ENCODE peak calls at places on chromosomes 7 and 10, in six cellular contexts. H is OCI-LY7; Q is dorsolateral prefrontal cortex; L is astrocyte of the spinal cord; K is fibroblast of lung; B is CD8-positive, alpha-beta T cell. U is an unnamed sample.

GRCh38 chr10:12130237-12130872 is 878 bp downstream of the SEC61A2 start:
- DNase-seq in H (peak), B (peak), Q (peak), L (peak), K (peak), U (no peak)

GRCh38 chr10:63429280-63429679 is 36.5 kb downstream of the JMJD1C start:
- DNase-seq in Q (no peak), L (peak), H (no peak), B (no peak), K (peak), U (no peak)

GRCh38 chr7:153002164-153002563 is 242.6 kb downstream of the ACTR3B start:
- DNase-seq in K (no peak), B (no peak), L (no peak), H (no peak), Q (no peak), U (no peak)

GRCh38 chr10:72158174-72158573 is 57.6 kb upstream of the ANAPC16 start:
- DNase-seq in Q (peak), H (no peak), B (no peak), L (no peak), K (no peak), U (no peak)

GRCh38 chr10:124508070-124508667 is 46.5 kb downstream of the LHPP start:
- DNase-seq in B (no peak), K (no peak), L (no peak), Q (no peak), H (peak), U (no peak)

GRCh38 chr7:111587715-111588433 is 25.6 kb upstream of the IMMP2L start:
- DNase-seq in Q (no peak), H (no peak), B (no peak), K (peak), L (peak), U (no peak)

GRCh38 chr7:64541438-64542359 is 21.2 kb downstream of the ZNF680 start:
- DNase-seq in K (peak), H (no peak), B (no peak), L (peak), Q (no peak), U (no peak)

GRCh38 chr10:62625484-62625883 is 179.0 kb upstream of the ADO start:
- DNase-seq in L (no peak), Q (no peak), K (no peak), H (no peak), B (no peak), U (no peak)

GRCh38 chr7:114478384-114478783 is 63.8 kb downstream of the FOXP2 start:
- DNase-seq in L (peak), H (no peak), B (no peak), K (peak), Q (no peak), U (no peak)

GRCh38 chr10:77274046-77274795 is 363.4 kb downstream of the KCNMA1 start:
- DNase-seq in H (no peak), K (peak), L (no peak), Q (no peak), B (no peak), U (no peak)

GRCh38 chr10:10967502-10967901 is 50.2 kb upstream of the CELF2 start:
- DNase-seq in Q (no peak), K (no peak), H (no peak), B (no peak), L (no peak), U (no peak)

GRCh38 chr7:27148031-27148775 is 629 bp upstream of the HOXA6 start:
- DNase-seq in B (no peak), K (peak), L (peak), Q (no peak), H (no peak), U (peak)

GRCh38 chr10:91328320-91328984 is 81.7 kb upstream of the HECTD2 start:
- DNase-seq in Q (no peak), B (no peak), L (no peak), K (no peak), H (no peak), U (no peak)

GRCh38 chr7:157139142-157140117 is 704 bp downstream of the UBE3C start:
- DNase-seq in L (peak), Q (peak), H (peak), B (peak), K (peak), U (peak)

GRCh38 chr10:48455392-48456151 is 149.1 kb downstream of the MAPK8 start:
- DNase-seq in B (no peak), K (no peak), Q (no peak), H (no peak), L (no peak), U (no peak)

GRCh38 chr10:43065761-43066160 is 11.1 kb upstream of the RET start:
- DNase-seq in H (no peak), K (no peak), B (no peak), L (no peak), Q (no peak), U (no peak)

GRCh38 chr10:4316166-4316810 is 509.7 kb upstream of the AKR1E2 start:
- DNase-seq in K (peak), B (no peak), Q (no peak), L (peak), H (no peak), U (no peak)

GRCh38 chr7:74203157-74203556 is 6.6 kb upstream of the LAT2 start:
- DNase-seq in Q (no peak), K (peak), B (no peak), H (no peak), L (peak), U (no peak)

GRCh38 chr10:70169661-70170364 is 501 bp downstream of the SAR1A start:
- DNase-seq in B (no peak), L (no peak), Q (no peak), K (peak), H (peak), U (no peak)

GRCh38 chr10:132637477-132638129 is 100.0 kb downstream of the INPP5A start:
- DNase-seq in B (no peak), Q (no peak), K (peak), H (peak), L (peak), U (no peak)

GRCh38 chr10:27390681-27391080 is 113.4 kb upstream of the RAB18 start:
- DNase-seq in B (no peak), L (peak), H (no peak), K (peak), Q (no peak), U (no peak)

GRCh38 chr7:149865437-149865836 is 8.3 kb upstream of the ATP6V0E2 start:
- DNase-seq in B (peak), H (peak), Q (no peak), K (no peak), L (no peak), U (no peak)

GRCh38 chr10:14603539-14604102 is 171.1 kb downstream of the FAM107B start:
- DNase-seq in Q (no peak), H (peak), K (no peak), L (no peak), B (no peak), U (peak)

GRCh38 chr10:126904807-126905686 is at the start of gene DOCK1:
- DNase-seq in K (peak), L (peak), B (no peak), H (no peak), Q (no peak), U (peak)

GRCh38 chr10:5624701-5625100 is 41.7 kb downstream of the ASB13 start:
- DNase-seq in H (no peak), K (no peak), B (no peak), Q (no peak), L (no peak), U (no peak)

GRCh38 chr10:51073461-51074237 is 638 bp upstream of the PRKG1 start:
- DNase-seq in L (no peak), Q (peak), B (no peak), K (peak), H (no peak), U (peak)

GRCh38 chr7:73701357-73701995 is 18.0 kb downstream of the STX1A start:
- DNase-seq in K (peak), H (peak), Q (peak), L (peak), B (no peak), U (peak)

GRCh38 chr7:15938153-15938552 is 251.7 kb upstream of the MEOX2 start:
- DNase-seq in H (no peak), L (no peak), Q (no peak), B (no peak), K (no peak), U (no peak)

GRCh38 chr7:30739691-30740090 is 12.2 kb upstream of the INMT start:
- DNase-seq in H (no peak), B (no peak), L (no peak), K (no peak), Q (no peak), U (no peak)

GRCh38 chr7:31805209-31805818 is 118.3 kb downstream of the PPP1R17 start:
- DNase-seq in K (no peak), H (no peak), Q (no peak), L (no peak), B (no peak), U (no peak)

GRCh38 chr7:83849135-83849534 is 200.2 kb upstream of the SEMA3E start:
- DNase-seq in H (no peak), Q (no peak), K (peak), B (no peak), L (peak), U (no peak)

GRCh38 chr7:151087247-151088018 is 1.2 kb downstream of the AGAP3 start:
- DNase-seq in Q (no peak), B (no peak), L (peak), K (peak), H (no peak), U (no peak)

GRCh38 chr10:132591166-132591971 is 53.8 kb downstream of the INPP5A start:
- DNase-seq in Q (no peak), K (peak), L (peak), H (no peak), B (no peak), U (no peak)

GRCh38 chr10:132705173-132705572 is 80.8 kb downstream of the NKX6-2 start:
- DNase-seq in K (no peak), B (no peak), L (no peak), H (no peak), Q (peak), U (no peak)

GRCh38 chr7:151017370-151017952 is 6.8 kb downstream of the ATG9B start:
- DNase-seq in B (no peak), Q (no peak), H (no peak), L (no peak), K (no peak), U (no peak)

GRCh38 chr10:26156019-26156418 is 60.6 kb upstream of the GAD2 start:
- DNase-seq in L (no peak), K (no peak), Q (no peak), B (no peak), H (peak), U (no peak)

GRCh38 chr10:33363112-33363511 is 28.6 kb upstream of the NRP1 start:
- DNase-seq in L (no peak), Q (no peak), H (no peak), K (peak), B (no peak), U (no peak)

GRCh38 chr10:23499317-23499716 is 60.4 kb downstream of the OTUD1 start:
- DNase-seq in H (no peak), B (no peak), K (no peak), L (no peak), Q (no peak), U (no peak)

GRCh38 chr7:151665363-151665762 is 145.7 kb upstream of the RHEB start:
- DNase-seq in K (peak), L (peak), Q (peak), B (no peak), H (no peak), U (no peak)

GRCh38 chr7:26630361-26630760 is 234.0 kb downstream of the SKAP2 start:
- DNase-seq in L (no peak), K (no peak), Q (no peak), B (no peak), H (no peak), U (no peak)

GRCh38 chr7:52920977-52921376 is 114.5 kb upstream of the POM121L12 start:
- DNase-seq in B (no peak), K (no peak), Q (no peak), H (no peak), L (no peak), U (no peak)

GRCh38 chr7:52917982-52918578 is 117.4 kb upstream of the POM121L12 start:
- DNase-seq in Q (no peak), B (no peak), H (peak), K (no peak), L (no peak), U (no peak)
- TF ChIP-seq CTCF in Q (no peak), B (no peak), H (peak), K (no peak), L (peak), U (peak)

DNA sequence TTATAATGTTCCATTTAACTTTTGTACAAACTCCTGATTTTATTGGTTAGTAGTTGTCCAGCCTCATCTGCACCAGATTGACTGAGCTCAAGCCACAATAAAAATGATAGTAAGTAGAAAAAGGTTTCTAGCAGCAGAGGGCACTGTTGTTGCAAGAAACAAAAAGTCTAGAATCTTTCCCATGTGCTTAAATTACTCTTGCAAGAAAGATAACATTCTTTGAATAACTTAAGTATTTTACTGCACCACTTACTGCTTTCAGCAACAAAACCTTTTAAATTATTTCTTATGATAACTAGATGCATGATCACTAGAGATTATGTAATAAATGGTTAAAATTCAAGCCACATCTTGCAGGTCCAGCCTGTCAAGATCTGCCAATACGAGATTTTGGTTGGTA is 27.0 kb downstream of the LMOD2 start:
- DNase-seq in B (no peak), L (peak), K (peak), Q (no peak), H (peak), U (no peak)
- TF ChIP-seq CTCF in B (peak), L (peak), K (peak), Q (peak), H (peak), U (peak)

GRCh38 chr7:10079572-10079971 is 894.1 kb upstream of the PHF14 start:
- DNase-seq in H (no peak), Q (no peak), L (no peak), K (no peak), B (no peak), U (no peak)

GRCh38 chr7:10070899-10071298 is 902.8 kb upstream of the PHF14 start:
- DNase-seq in L (no peak), Q (no peak), K (no peak), H (no peak), B (no peak), U (no peak)

GRCh38 chr7:10075866-10076265 is 897.8 kb upstream of the PHF14 start:
- DNase-seq in B (no peak), L (no peak), K (no peak), H (no peak), Q (no peak), U (no peak)

GRCh38 chr7:10076661-10077300 is 896.9 kb upstream of the PHF14 start:
- DNase-seq in L (no peak), K (no peak), Q (no peak), H (no peak), B (no peak), U (no peak)
- TF ChIP-seq CTCF in L (no peak), K (no peak), Q (no peak), H (no peak), B (no peak), U (no peak)

DNA sequence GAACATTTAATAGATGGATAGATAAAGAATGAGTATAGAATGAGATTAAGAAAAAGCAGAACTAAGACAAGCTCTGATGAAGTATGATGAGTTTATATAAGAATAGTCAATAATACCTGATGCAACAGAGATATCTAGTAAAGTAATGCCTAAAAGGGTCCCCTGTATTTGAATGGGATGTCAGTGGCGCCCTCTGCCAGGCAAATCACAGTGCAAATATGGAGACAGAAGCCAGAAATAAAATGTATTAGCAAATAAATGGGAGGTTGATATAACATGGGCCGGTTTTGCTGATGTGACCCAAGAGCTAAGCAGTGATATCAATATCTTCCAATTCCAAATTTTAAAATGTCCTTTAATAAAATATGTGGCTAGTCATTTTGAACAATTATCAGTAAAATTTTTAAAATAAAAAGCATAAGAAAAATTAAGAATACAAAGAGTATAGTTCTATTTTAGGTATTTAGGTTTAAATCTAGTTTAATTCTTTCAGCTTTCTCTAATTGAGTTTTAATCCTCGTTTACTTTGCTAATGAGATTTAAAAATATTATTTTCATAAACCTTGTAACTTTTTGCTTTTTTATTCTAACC is 62.6 kb downstream of the ADK start:
- DNase-seq in H (peak), B (peak), K (peak), Q (no peak), L (peak), U (no peak)
- TF ChIP-seq CTCF in H (peak), B (peak), K (peak), Q (no peak), L (peak), U (peak)

GRCh38 chr10:73802276-73802991 is 9.0 kb downstream of the NDST2 start:
- DNase-seq in H (no peak), Q (no peak), K (no peak), L (no peak), B (no peak), U (no peak)
- TF ChIP-seq CTCF in H (no peak), Q (no peak), K (peak), L (no peak), B (no peak), U (no peak)

U was measured in progenitor cell of endocrine pancreas.